ENCODE peak calls at places on chromosomes 6 and 20, in five cellular contexts. One of them, this sample, is unnamed.

GRCh38 chr20:36439040-36439730 is 102.1 kb upstream of the MYL9 start:
- DNase-seq in activated CD8-positive, alpha-beta memory T cell treated with anti-CD3 and anti-CD28 coated beads for 48 hours: peak
- DNase-seq in GDM1: peak
- DNase-seq in bronchial epithelial cell: peak
- DNase-seq in DMS53: peak
- DNase-seq in this sample: no peak

GRCh38 chr6:41741625-41742490 is 5.3 kb downstream of the PGC start:
- DNase-seq in activated CD8-positive, alpha-beta memory T cell treated with anti-CD3 and anti-CD28 coated beads for 48 hours: no peak
- DNase-seq in GDM1: no peak
- DNase-seq in bronchial epithelial cell: no peak
- DNase-seq in DMS53: no peak
- DNase-seq in this sample: no peak

GRCh38 chr6:127481081-127481480 is 21.9 kb upstream of the KIAA0408 start:
- DNase-seq in activated CD8-positive, alpha-beta memory T cell treated with anti-CD3 and anti-CD28 coated beads for 48 hours: no peak
- DNase-seq in GDM1: no peak
- DNase-seq in bronchial epithelial cell: no peak
- DNase-seq in DMS53: no peak
- DNase-seq in this sample: no peak

GRCh38 chr6:80280258-80281010 is 174.0 kb downstream of the BCKDHB start:
- DNase-seq in activated CD8-positive, alpha-beta memory T cell treated with anti-CD3 and anti-CD28 coated beads for 48 hours: no peak
- DNase-seq in GDM1: no peak
- DNase-seq in bronchial epithelial cell: peak
- DNase-seq in DMS53: no peak
- DNase-seq in this sample: no peak

GRCh38 chr6:88785478-88785877 is 177.9 kb downstream of the RNGTT start:
- DNase-seq in activated CD8-positive, alpha-beta memory T cell treated with anti-CD3 and anti-CD28 coated beads for 48 hours: no peak
- DNase-seq in GDM1: no peak
- DNase-seq in bronchial epithelial cell: no peak
- DNase-seq in DMS53: peak
- DNase-seq in this sample: no peak

GRCh38 chr20:45518282-45518681 is 2.9 kb upstream of the SPINT3 start:
- DNase-seq in activated CD8-positive, alpha-beta memory T cell treated with anti-CD3 and anti-CD28 coated beads for 48 hours: no peak
- DNase-seq in GDM1: no peak
- DNase-seq in bronchial epithelial cell: peak
- DNase-seq in DMS53: no peak
- DNase-seq in this sample: no peak

GRCh38 chr6:167711784-167712183 is 114.9 kb upstream of the AFDN start:
- DNase-seq in activated CD8-positive, alpha-beta memory T cell treated with anti-CD3 and anti-CD28 coated beads for 48 hours: no peak
- DNase-seq in GDM1: no peak
- DNase-seq in bronchial epithelial cell: no peak
- DNase-seq in DMS53: no peak
- DNase-seq in this sample: no peak

GRCh38 chr6:76774750-76775396 is 688.4 kb downstream of the HTR1B start:
- DNase-seq in activated CD8-positive, alpha-beta memory T cell treated with anti-CD3 and anti-CD28 coated beads for 48 hours: no peak
- DNase-seq in GDM1: no peak
- DNase-seq in bronchial epithelial cell: no peak
- DNase-seq in DMS53: peak
- DNase-seq in this sample: no peak

GRCh38 chr20:63557481-63557891 is 3.5 kb downstream of the FNDC11 start:
- DNase-seq in activated CD8-positive, alpha-beta memory T cell treated with anti-CD3 and anti-CD28 coated beads for 48 hours: no peak
- DNase-seq in GDM1: no peak
- DNase-seq in bronchial epithelial cell: no peak
- DNase-seq in DMS53: no peak
- DNase-seq in this sample: no peak

GRCh38 chr6:10414766-10415592 is at the start of gene TFAP2A:
- DNase-seq in activated CD8-positive, alpha-beta memory T cell treated with anti-CD3 and anti-CD28 coated beads for 48 hours: no peak
- DNase-seq in GDM1: no peak
- DNase-seq in bronchial epithelial cell: peak
- DNase-seq in DMS53: no peak
- DNase-seq in this sample: no peak

GRCh38 chr6:26097268-26097875 is 10.1 kb downstream of the HFE start:
- DNase-seq in activated CD8-positive, alpha-beta memory T cell treated with anti-CD3 and anti-CD28 coated beads for 48 hours: no peak
- DNase-seq in GDM1: peak
- DNase-seq in bronchial epithelial cell: peak
- DNase-seq in DMS53: peak
- DNase-seq in this sample: peak

GRCh38 chr20:37343212-37343993 is 2.5 kb upstream of the SRC start:
- DNase-seq in activated CD8-positive, alpha-beta memory T cell treated with anti-CD3 and anti-CD28 coated beads for 48 hours: no peak
- DNase-seq in GDM1: no peak
- DNase-seq in bronchial epithelial cell: no peak
- DNase-seq in DMS53: no peak
- DNase-seq in this sample: no peak

GRCh38 chr6:408599-409102 is 17.1 kb downstream of the IRF4 start:
- DNase-seq in activated CD8-positive, alpha-beta memory T cell treated with anti-CD3 and anti-CD28 coated beads for 48 hours: no peak
- DNase-seq in GDM1: peak
- DNase-seq in bronchial epithelial cell: peak
- DNase-seq in DMS53: peak
- DNase-seq in this sample: no peak

GRCh38 chr6:34161857-34162515 is 16.1 kb upstream of the GRM4 start:
- DNase-seq in activated CD8-positive, alpha-beta memory T cell treated with anti-CD3 and anti-CD28 coated beads for 48 hours: no peak
- DNase-seq in GDM1: no peak
- DNase-seq in bronchial epithelial cell: no peak
- DNase-seq in DMS53: no peak
- DNase-seq in this sample: peak

GRCh38 chr20:10805764-10806163 is 132.0 kb upstream of the JAG1 start:
- DNase-seq in activated CD8-positive, alpha-beta memory T cell treated with anti-CD3 and anti-CD28 coated beads for 48 hours: no peak
- DNase-seq in GDM1: no peak
- DNase-seq in bronchial epithelial cell: no peak
- DNase-seq in DMS53: no peak
- DNase-seq in this sample: no peak

GRCh38 chr6:1116149-1116548 is 195.7 kb upstream of the FOXQ1 start:
- DNase-seq in activated CD8-positive, alpha-beta memory T cell treated with anti-CD3 and anti-CD28 coated beads for 48 hours: no peak
- DNase-seq in GDM1: no peak
- DNase-seq in bronchial epithelial cell: no peak
- DNase-seq in DMS53: no peak
- DNase-seq in this sample: no peak

GRCh38 chr6:148827421-148827820 is 80.6 kb downstream of the UST start:
- DNase-seq in activated CD8-positive, alpha-beta memory T cell treated with anti-CD3 and anti-CD28 coated beads for 48 hours: no peak
- DNase-seq in GDM1: no peak
- DNase-seq in bronchial epithelial cell: no peak
- DNase-seq in DMS53: no peak
- DNase-seq in this sample: no peak

GRCh38 chr6:96621983-96622382 is 59.1 kb downstream of the FHL5 start:
- DNase-seq in activated CD8-positive, alpha-beta memory T cell treated with anti-CD3 and anti-CD28 coated beads for 48 hours: no peak
- DNase-seq in GDM1: no peak
- DNase-seq in bronchial epithelial cell: no peak
- DNase-seq in DMS53: no peak
- DNase-seq in this sample: no peak

GRCh38 chr20:36606171-36607116 is 865 bp downstream of the RAB5IF start:
- DNase-seq in activated CD8-positive, alpha-beta memory T cell treated with anti-CD3 and anti-CD28 coated beads for 48 hours: no peak
- DNase-seq in GDM1: no peak
- DNase-seq in bronchial epithelial cell: peak
- DNase-seq in DMS53: peak
- DNase-seq in this sample: no peak

GRCh38 chr6:146962332-146962731 is 241.9 kb upstream of the STXBP5 start:
- DNase-seq in activated CD8-positive, alpha-beta memory T cell treated with anti-CD3 and anti-CD28 coated beads for 48 hours: no peak
- DNase-seq in GDM1: no peak
- DNase-seq in bronchial epithelial cell: no peak
- DNase-seq in DMS53: no peak
- DNase-seq in this sample: no peak

GRCh38 chr20:48444249-48444648 is 383.6 kb downstream of the PREX1 start:
- DNase-seq in activated CD8-positive, alpha-beta memory T cell treated with anti-CD3 and anti-CD28 coated beads for 48 hours: no peak
- DNase-seq in GDM1: no peak
- DNase-seq in bronchial epithelial cell: no peak
- DNase-seq in DMS53: no peak
- DNase-seq in this sample: no peak

GRCh38 chr6:98576811-98577210 is 257.6 kb upstream of the POU3F2 start:
- DNase-seq in activated CD8-positive, alpha-beta memory T cell treated with anti-CD3 and anti-CD28 coated beads for 48 hours: no peak
- DNase-seq in GDM1: no peak
- DNase-seq in bronchial epithelial cell: no peak
- DNase-seq in DMS53: no peak
- DNase-seq in this sample: no peak

GRCh38 chr6:135033238-135033637 is 21.4 kb downstream of the HBS1L start:
- DNase-seq in activated CD8-positive, alpha-beta memory T cell treated with anti-CD3 and anti-CD28 coated beads for 48 hours: no peak
- DNase-seq in GDM1: no peak
- DNase-seq in bronchial epithelial cell: no peak
- DNase-seq in DMS53: no peak
- DNase-seq in this sample: no peak

GRCh38 chr6:43865947-43866346 is 95.9 kb downstream of the VEGFA start:
- DNase-seq in activated CD8-positive, alpha-beta memory T cell treated with anti-CD3 and anti-CD28 coated beads for 48 hours: no peak
- DNase-seq in GDM1: no peak
- DNase-seq in bronchial epithelial cell: no peak
- DNase-seq in DMS53: no peak
- DNase-seq in this sample: no peak

GRCh38 chr6:137811121-137811911 is 55.7 kb upstream of the TNFAIP3 start:
- DNase-seq in activated CD8-positive, alpha-beta memory T cell treated with anti-CD3 and anti-CD28 coated beads for 48 hours: no peak
- DNase-seq in GDM1: peak
- DNase-seq in bronchial epithelial cell: peak
- DNase-seq in DMS53: peak
- DNase-seq in this sample: peak

GRCh38 chr6:11227698-11228097 is 4.8 kb downstream of the NEDD9 start:
- DNase-seq in activated CD8-positive, alpha-beta memory T cell treated with anti-CD3 and anti-CD28 coated beads for 48 hours: no peak
- DNase-seq in GDM1: no peak
- DNase-seq in bronchial epithelial cell: no peak
- DNase-seq in DMS53: no peak
- DNase-seq in this sample: no peak

GRCh38 chr6:73644030-73644429 is 9.8 kb downstream of the SLC17A5 start:
- DNase-seq in activated CD8-positive, alpha-beta memory T cell treated with anti-CD3 and anti-CD28 coated beads for 48 hours: no peak
- DNase-seq in GDM1: no peak
- DNase-seq in bronchial epithelial cell: peak
- DNase-seq in DMS53: no peak
- DNase-seq in this sample: no peak

GRCh38 chr6:90765491-90765890 is 178.6 kb upstream of the MAP3K7 start:
- DNase-seq in activated CD8-positive, alpha-beta memory T cell treated with anti-CD3 and anti-CD28 coated beads for 48 hours: no peak
- DNase-seq in GDM1: no peak
- DNase-seq in bronchial epithelial cell: peak
- DNase-seq in DMS53: peak
- DNase-seq in this sample: no peak

GRCh38 chr6:80541186-80541585 is 434.7 kb downstream of the BCKDHB start:
- DNase-seq in activated CD8-positive, alpha-beta memory T cell treated with anti-CD3 and anti-CD28 coated beads for 48 hours: no peak
- DNase-seq in GDM1: no peak
- DNase-seq in bronchial epithelial cell: peak
- DNase-seq in DMS53: no peak
- DNase-seq in this sample: peak

GRCh38 chr20:36988494-36988966 is 37.0 kb upstream of the SAMHD1 start:
- DNase-seq in activated CD8-positive, alpha-beta memory T cell treated with anti-CD3 and anti-CD28 coated beads for 48 hours: no peak
- DNase-seq in GDM1: no peak
- DNase-seq in bronchial epithelial cell: peak
- DNase-seq in DMS53: peak
- DNase-seq in this sample: no peak

GRCh38 chr20:2335096-2335495 is 39.3 kb downstream of the TGM3 start:
- DNase-seq in activated CD8-positive, alpha-beta memory T cell treated with anti-CD3 and anti-CD28 coated beads for 48 hours: no peak
- DNase-seq in GDM1: no peak
- DNase-seq in bronchial epithelial cell: no peak
- DNase-seq in DMS53: no peak
- DNase-seq in this sample: no peak

GRCh38 chr20:53736757-53737403 is 143.2 kb upstream of the ZNF217 start:
- DNase-seq in activated CD8-positive, alpha-beta memory T cell treated with anti-CD3 and anti-CD28 coated beads for 48 hours: no peak
- DNase-seq in GDM1: no peak
- DNase-seq in bronchial epithelial cell: peak
- DNase-seq in DMS53: no peak
- DNase-seq in this sample: no peak

GRCh38 chr6:56708810-56709597 is 66.3 kb upstream of the DST start:
- DNase-seq in activated CD8-positive, alpha-beta memory T cell treated with anti-CD3 and anti-CD28 coated beads for 48 hours: no peak
- DNase-seq in GDM1: peak
- DNase-seq in bronchial epithelial cell: peak
- DNase-seq in DMS53: peak
- DNase-seq in this sample: no peak

GRCh38 chr6:16130437-16130891 is 1.6 kb downstream of the MYLIP start:
- DNase-seq in activated CD8-positive, alpha-beta memory T cell treated with anti-CD3 and anti-CD28 coated beads for 48 hours: no peak
- DNase-seq in GDM1: no peak
- DNase-seq in bronchial epithelial cell: peak
- DNase-seq in DMS53: peak
- DNase-seq in this sample: peak

GRCh38 chr6:78347191-78347916 is 520.0 kb upstream of the IRAK1BP1 start:
- DNase-seq in activated CD8-positive, alpha-beta memory T cell treated with anti-CD3 and anti-CD28 coated beads for 48 hours: no peak
- DNase-seq in GDM1: no peak
- DNase-seq in bronchial epithelial cell: no peak
- DNase-seq in DMS53: no peak
- DNase-seq in this sample: no peak

GRCh38 chr20:19775353-19776201 is 17.5 kb downstream of the RIN2 start:
- DNase-seq in activated CD8-positive, alpha-beta memory T cell treated with anti-CD3 and anti-CD28 coated beads for 48 hours: no peak
- DNase-seq in GDM1: no peak
- DNase-seq in bronchial epithelial cell: no peak
- DNase-seq in DMS53: no peak
- DNase-seq in this sample: no peak